ENCODE peak calls at places on chromosomes 12 and 14, in five cellular contexts. One of them, this sample, is unnamed. For H3K36me3 and H3K27me3, the result is how much of the 10 kb centered on the place peaks cover.

GRCh38 chr14:35405304-35405996 is 901 bp upstream of the NFKBIA start:
- DNase-seq in heart right ventricle: peak
- DNase-seq in effector memory CD4-positive, alpha-beta T cell: no peak
- DNase-seq in iPS DF 6.9: no peak
- DNase-seq in body of pancreas: no peak
- DNase-seq in this sample: peak

GRCh38 chr12:110233212-110233903 is 47.7 kb upstream of the ATP2A2 start:
- DNase-seq in heart right ventricle: no peak
- DNase-seq in body of pancreas: no peak
- DNase-seq in iPS DF 6.9: no peak
- DNase-seq in effector memory CD4-positive, alpha-beta T cell: no peak
- DNase-seq in this sample: no peak

GRCh38 chr12:46124848-46125619 is 134.7 kb upstream of the SCAF11 start:
- DNase-seq in heart right ventricle: peak
- DNase-seq in effector memory CD4-positive, alpha-beta T cell: peak
- DNase-seq in body of pancreas: peak
- DNase-seq in iPS DF 6.9: peak
- DNase-seq in this sample: no peak

GRCh38 chr12:46445093-46445492 is 72.5 kb upstream of the SLC38A2 start:
- DNase-seq in iPS DF 6.9: no peak
- DNase-seq in heart right ventricle: no peak
- DNase-seq in body of pancreas: no peak
- DNase-seq in effector memory CD4-positive, alpha-beta T cell: no peak
- DNase-seq in this sample: no peak

GRCh38 chr14:88613552-88614010 is 50.7 kb downstream of the ZC3H14 start:
- DNase-seq in heart right ventricle: no peak
- DNase-seq in effector memory CD4-positive, alpha-beta T cell: no peak
- DNase-seq in body of pancreas: peak
- DNase-seq in iPS DF 6.9: no peak
- DNase-seq in this sample: no peak

GRCh38 chr14:75283884-75284563 is 5.4 kb downstream of the FOS start:
- DNase-seq in iPS DF 6.9: no peak
- DNase-seq in body of pancreas: peak
- DNase-seq in effector memory CD4-positive, alpha-beta T cell: peak
- DNase-seq in heart right ventricle: no peak
- DNase-seq in this sample: no peak

GRCh38 chr12:64781374-64782029 is 22.3 kb upstream of the GNS start:
- DNase-seq in effector memory CD4-positive, alpha-beta T cell: no peak
- DNase-seq in iPS DF 6.9: no peak
- DNase-seq in body of pancreas: peak
- DNase-seq in heart right ventricle: no peak
- DNase-seq in this sample: no peak

GRCh38 chr12:58564721-58565120 is 355.6 kb downstream of the LRIG3 start:
- DNase-seq in heart right ventricle: no peak
- DNase-seq in body of pancreas: no peak
- DNase-seq in effector memory CD4-positive, alpha-beta T cell: no peak
- DNase-seq in iPS DF 6.9: no peak
- DNase-seq in this sample: no peak

GRCh38 chr12:106764738-106765137 is 9.7 kb upstream of the RIC8B start:
- DNase-seq in heart right ventricle: no peak
- DNase-seq in iPS DF 6.9: no peak
- DNase-seq in effector memory CD4-positive, alpha-beta T cell: no peak
- DNase-seq in body of pancreas: no peak
- DNase-seq in this sample: no peak

GRCh38 chr12:10069099-10069498 is 29.7 kb downstream of the CLEC1A start:
- DNase-seq in iPS DF 6.9: no peak
- DNase-seq in effector memory CD4-positive, alpha-beta T cell: no peak
- DNase-seq in body of pancreas: peak
- DNase-seq in heart right ventricle: no peak
- DNase-seq in this sample: no peak

GRCh38 chr14:104935026-104935650 is 10.5 kb downstream of the PLD4 start:
- DNase-seq in heart right ventricle: no peak
- DNase-seq in body of pancreas: peak
- DNase-seq in effector memory CD4-positive, alpha-beta T cell: no peak
- DNase-seq in iPS DF 6.9: no peak
- DNase-seq in this sample: peak

GRCh38 chr12:30792648-30793499 is 38.1 kb upstream of the CAPRIN2 start:
- DNase-seq in heart right ventricle: no peak
- DNase-seq in iPS DF 6.9: no peak
- DNase-seq in effector memory CD4-positive, alpha-beta T cell: no peak
- DNase-seq in body of pancreas: no peak
- DNase-seq in this sample: no peak

GRCh38 chr12:64169999-64170398 is 52.1 kb downstream of the KICS2 start:
- DNase-seq in body of pancreas: no peak
- DNase-seq in effector memory CD4-positive, alpha-beta T cell: no peak
- DNase-seq in heart right ventricle: no peak
- DNase-seq in iPS DF 6.9: no peak
- DNase-seq in this sample: no peak

GRCh38 chr14:89845346-89845745 is 109.2 kb downstream of the EFCAB11 start:
- DNase-seq in iPS DF 6.9: no peak
- DNase-seq in effector memory CD4-positive, alpha-beta T cell: no peak
- DNase-seq in body of pancreas: no peak
- DNase-seq in heart right ventricle: no peak
- DNase-seq in this sample: no peak

GRCh38 chr12:72261885-72262284 is 10.3 kb upstream of the TRHDE start:
- DNase-seq in effector memory CD4-positive, alpha-beta T cell: no peak
- DNase-seq in body of pancreas: no peak
- DNase-seq in heart right ventricle: no peak
- DNase-seq in iPS DF 6.9: no peak
- DNase-seq in this sample: no peak

GRCh38 chr14:79037114-79037513 is 866.9 kb downstream of the NRXN3 start:
- DNase-seq in body of pancreas: no peak
- DNase-seq in effector memory CD4-positive, alpha-beta T cell: no peak
- DNase-seq in heart right ventricle: no peak
- DNase-seq in iPS DF 6.9: no peak
- DNase-seq in this sample: no peak

GRCh38 chr12:124115976-124116690 is 143.1 kb downstream of the ZNF664 start:
- DNase-seq in heart right ventricle: no peak
- DNase-seq in body of pancreas: no peak
- DNase-seq in iPS DF 6.9: no peak
- DNase-seq in effector memory CD4-positive, alpha-beta T cell: no peak
- DNase-seq in this sample: no peak

GRCh38 chr14:91125801-91126200 is 11.9 kb downstream of the DGLUCY start:
- DNase-seq in heart right ventricle: no peak
- DNase-seq in iPS DF 6.9: no peak
- DNase-seq in body of pancreas: no peak
- DNase-seq in effector memory CD4-positive, alpha-beta T cell: no peak
- DNase-seq in this sample: no peak

GRCh38 chr12:5870183-5870582 is 74.9 kb downstream of the ANO2 start:
- DNase-seq in heart right ventricle: no peak
- DNase-seq in iPS DF 6.9: no peak
- DNase-seq in effector memory CD4-positive, alpha-beta T cell: no peak
- DNase-seq in body of pancreas: no peak
- DNase-seq in this sample: no peak

GRCh38 chr14:81433378-81433777 is 33.3 kb upstream of the STON2 start:
- DNase-seq in heart right ventricle: no peak
- DNase-seq in iPS DF 6.9: no peak
- DNase-seq in effector memory CD4-positive, alpha-beta T cell: no peak
- DNase-seq in body of pancreas: no peak
- DNase-seq in this sample: no peak

GRCh38 chr14:81434230-81434629 is 34.1 kb upstream of the STON2 start:
- DNase-seq in body of pancreas: no peak
- DNase-seq in iPS DF 6.9: no peak
- DNase-seq in heart right ventricle: no peak
- DNase-seq in effector memory CD4-positive, alpha-beta T cell: no peak
- DNase-seq in this sample: no peak

GRCh38 chr14:81436296-81437138 is 36.4 kb upstream of the STON2 start:
- DNase-seq in effector memory CD4-positive, alpha-beta T cell: no peak
- DNase-seq in heart right ventricle: peak
- DNase-seq in body of pancreas: peak
- DNase-seq in iPS DF 6.9: no peak
- DNase-seq in this sample: peak

GRCh38 chr14:81435578-81436295 is 35.6 kb upstream of the STON2 start:
- DNase-seq in iPS DF 6.9: no peak
- DNase-seq in effector memory CD4-positive, alpha-beta T cell: no peak
- DNase-seq in body of pancreas: peak
- DNase-seq in heart right ventricle: peak
- DNase-seq in this sample: peak

GRCh38 chr14:81435048-81435577 is 35.0 kb upstream of the STON2 start:
- DNase-seq in effector memory CD4-positive, alpha-beta T cell: no peak
- DNase-seq in iPS DF 6.9: no peak
- DNase-seq in heart right ventricle: no peak
- DNase-seq in body of pancreas: no peak
- DNase-seq in this sample: no peak
- H3K4me3 ChIP-seq in effector memory CD4-positive, alpha-beta T cell: peak
- H3K4me3 ChIP-seq in iPS DF 6.9: peak
- H3K4me3 ChIP-seq in heart right ventricle: peak
- H3K4me3 ChIP-seq in body of pancreas: peak
- H3K4me3 ChIP-seq in this sample: peak

DNA sequence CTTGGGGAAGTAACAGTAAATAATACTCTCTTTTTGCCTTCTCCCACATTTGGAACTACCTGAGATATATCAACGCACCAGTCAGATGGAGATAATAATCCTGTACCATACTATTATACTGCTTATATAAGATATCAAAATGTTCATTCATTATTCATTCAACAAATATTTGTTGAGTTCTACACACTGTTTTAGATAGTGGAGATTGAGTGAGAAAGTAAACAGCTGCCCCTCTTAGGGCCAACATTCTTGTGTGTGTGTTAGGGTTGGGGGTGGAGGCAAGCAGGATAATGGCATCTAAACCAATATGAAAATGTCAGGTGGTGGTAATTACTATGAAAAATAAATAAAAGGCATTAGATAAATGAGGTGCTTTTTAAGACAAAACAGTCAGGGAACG is 14.0 kb downstream of the MIS18BP1 start:
- DNase-seq in body of pancreas: no peak
- DNase-seq in heart right ventricle: no peak
- DNase-seq in effector memory CD4-positive, alpha-beta T cell: no peak
- DNase-seq in iPS DF 6.9: no peak
- DNase-seq in this sample: no peak
- H3K36me3 ChIP-seq in body of pancreas: under half
- H3K36me3 ChIP-seq in heart right ventricle: under half
- H3K36me3 ChIP-seq in effector memory CD4-positive, alpha-beta T cell: under half
- H3K36me3 ChIP-seq in iPS DF 6.9: under half
- H3K36me3 ChIP-seq in this sample: under half

DNA sequence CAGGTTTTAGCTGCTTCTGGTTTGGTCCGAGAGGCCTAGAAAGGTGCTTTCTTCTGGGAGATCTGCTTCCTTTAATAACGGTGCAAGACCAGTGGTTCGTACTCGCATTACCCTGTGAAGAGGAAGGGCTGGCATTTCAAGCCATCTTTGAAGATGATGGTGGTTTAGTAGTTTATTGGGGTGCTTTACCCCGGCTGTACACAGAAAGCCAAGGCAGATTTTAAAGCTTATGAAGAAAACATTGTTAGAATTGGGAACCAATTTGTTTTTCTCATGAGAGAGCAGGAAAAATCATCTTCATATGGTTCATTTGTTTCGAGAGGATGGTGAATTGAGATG is 3.6 kb downstream of the CCND2 start:
- DNase-seq in effector memory CD4-positive, alpha-beta T cell: no peak
- DNase-seq in heart right ventricle: no peak
- DNase-seq in body of pancreas: no peak
- DNase-seq in iPS DF 6.9: no peak
- DNase-seq in this sample: no peak
- H3K27me3 ChIP-seq in effector memory CD4-positive, alpha-beta T cell: under half
- H3K27me3 ChIP-seq in heart right ventricle: under half
- H3K27me3 ChIP-seq in body of pancreas: under half
- H3K27me3 ChIP-seq in iPS DF 6.9: under half
- H3K27me3 ChIP-seq in this sample: under half

GRCh38 chr14:19801118-19801464 is 2.5 kb upstream of the OR4N2 start:
- DNase-seq in heart right ventricle: no peak
- DNase-seq in effector memory CD4-positive, alpha-beta T cell: no peak
- DNase-seq in iPS DF 6.9: no peak
- DNase-seq in body of pancreas: no peak
- DNase-seq in this sample: no peak

GRCh38 chr14:19800282-19801117 is 3.1 kb upstream of the OR4N2 start:
- DNase-seq in body of pancreas: no peak
- DNase-seq in effector memory CD4-positive, alpha-beta T cell: no peak
- DNase-seq in iPS DF 6.9: no peak
- DNase-seq in heart right ventricle: no peak
- DNase-seq in this sample: no peak

GRCh38 chr14:19799880-19800279 is 3.7 kb upstream of the OR4N2 start:
- DNase-seq in body of pancreas: no peak
- DNase-seq in iPS DF 6.9: no peak
- DNase-seq in heart right ventricle: no peak
- DNase-seq in effector memory CD4-positive, alpha-beta T cell: no peak
- DNase-seq in this sample: no peak
- H3K4me3 ChIP-seq in body of pancreas: no peak
- H3K4me3 ChIP-seq in iPS DF 6.9: no peak
- H3K4me3 ChIP-seq in heart right ventricle: no peak
- H3K4me3 ChIP-seq in effector memory CD4-positive, alpha-beta T cell: no peak
- H3K4me3 ChIP-seq in this sample: no peak

GRCh38 chr12:100058482-100059029 is 73.8 kb upstream of the ANKS1B start:
- DNase-seq in heart right ventricle: no peak
- DNase-seq in iPS DF 6.9: no peak
- DNase-seq in effector memory CD4-positive, alpha-beta T cell: no peak
- DNase-seq in body of pancreas: no peak
- DNase-seq in this sample: no peak

DNA sequence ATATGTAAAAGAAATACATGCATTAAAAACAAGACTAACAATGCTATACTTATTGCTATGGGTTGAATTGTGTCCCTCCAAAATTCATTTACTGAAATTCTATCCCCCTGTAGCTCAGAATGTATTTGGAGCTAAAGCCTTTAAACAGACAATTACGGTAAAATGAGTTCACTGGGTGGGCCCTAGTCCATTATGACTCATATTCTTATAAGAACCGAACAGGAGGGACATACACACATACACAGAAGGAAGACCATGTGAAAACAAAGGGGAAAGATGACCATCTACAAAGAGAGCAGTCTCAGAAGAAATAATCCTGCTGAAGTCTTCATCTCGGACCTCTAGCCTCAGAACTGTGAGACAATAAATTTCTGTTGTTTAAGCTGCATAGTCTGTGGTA is 77.1 kb upstream of the ANKS1B start:
- DNase-seq in body of pancreas: no peak
- DNase-seq in iPS DF 6.9: no peak
- DNase-seq in heart right ventricle: no peak
- DNase-seq in effector memory CD4-positive, alpha-beta T cell: no peak
- DNase-seq in this sample: no peak
- H3K36me3 ChIP-seq in body of pancreas: under half
- H3K36me3 ChIP-seq in iPS DF 6.9: under half
- H3K36me3 ChIP-seq in heart right ventricle: under half
- H3K36me3 ChIP-seq in effector memory CD4-positive, alpha-beta T cell: under half
- H3K36me3 ChIP-seq in this sample: half or more

This sample was measured in left ventricle myocardium inferior.